ENCODE peak calls at places on chromosomes 1 and 21, in seven cellular contexts. One of them, this sample, is unnamed.

GRCh38 chr1:73343947-73344346 is 854.0 kb downstream of the LRRIQ3 start:
- DNase-seq in uterus: no peak
- DNase-seq in lower leg skin: no peak
- DNase-seq in upper lobe of left lung: no peak
- DNase-seq in heart right ventricle: no peak
- DNase-seq in brain microvascular endothelial cell: no peak
- DNase-seq in fibroblast of lung: no peak
- DNase-seq in this sample: no peak

GRCh38 chr1:20717452-20718342 is at the start of gene KIF17:
- DNase-seq in upper lobe of left lung: peak
- DNase-seq in fibroblast of lung: peak
- DNase-seq in heart right ventricle: peak
- DNase-seq in uterus: peak
- DNase-seq in lower leg skin: peak
- DNase-seq in brain microvascular endothelial cell: peak
- DNase-seq in this sample: peak

GRCh38 chr1:168467452-168467851 is 76.3 kb downstream of the XCL2 start:
- DNase-seq in fibroblast of lung: peak
- DNase-seq in heart right ventricle: no peak
- DNase-seq in upper lobe of left lung: no peak
- DNase-seq in brain microvascular endothelial cell: no peak
- DNase-seq in uterus: no peak
- DNase-seq in lower leg skin: no peak
- DNase-seq in this sample: no peak

GRCh38 chr1:39507230-39507928 is 15.9 kb downstream of the BMP8A start:
- DNase-seq in lower leg skin: no peak
- DNase-seq in upper lobe of left lung: no peak
- DNase-seq in brain microvascular endothelial cell: no peak
- DNase-seq in fibroblast of lung: no peak
- DNase-seq in uterus: no peak
- DNase-seq in heart right ventricle: no peak
- DNase-seq in this sample: no peak

GRCh38 chr21:45844181-45844580 is 137.4 kb upstream of the COL6A1 start:
- DNase-seq in upper lobe of left lung: no peak
- DNase-seq in lower leg skin: peak
- DNase-seq in fibroblast of lung: no peak
- DNase-seq in heart right ventricle: no peak
- DNase-seq in uterus: no peak
- DNase-seq in brain microvascular endothelial cell: no peak
- DNase-seq in this sample: no peak

GRCh38 chr1:203304919-203305808 is at the start of gene BTG2:
- DNase-seq in brain microvascular endothelial cell: peak
- DNase-seq in upper lobe of left lung: peak
- DNase-seq in uterus: peak
- DNase-seq in fibroblast of lung: peak
- DNase-seq in lower leg skin: peak
- DNase-seq in heart right ventricle: peak
- DNase-seq in this sample: peak

GRCh38 chr1:231390071-231390470 is 32.0 kb downstream of the EGLN1 start:
- DNase-seq in uterus: no peak
- DNase-seq in lower leg skin: no peak
- DNase-seq in heart right ventricle: no peak
- DNase-seq in brain microvascular endothelial cell: peak
- DNase-seq in upper lobe of left lung: no peak
- DNase-seq in fibroblast of lung: peak
- DNase-seq in this sample: no peak

GRCh38 chr1:183454377-183454776 is 17.9 kb upstream of the SMG7 start:
- DNase-seq in brain microvascular endothelial cell: no peak
- DNase-seq in upper lobe of left lung: no peak
- DNase-seq in uterus: no peak
- DNase-seq in lower leg skin: no peak
- DNase-seq in heart right ventricle: no peak
- DNase-seq in fibroblast of lung: no peak
- DNase-seq in this sample: no peak

GRCh38 chr1:12475947-12476346 is 142.1 kb downstream of the DHRS3 start:
- DNase-seq in lower leg skin: no peak
- DNase-seq in upper lobe of left lung: peak
- DNase-seq in uterus: no peak
- DNase-seq in fibroblast of lung: peak
- DNase-seq in brain microvascular endothelial cell: peak
- DNase-seq in heart right ventricle: no peak
- DNase-seq in this sample: no peak

GRCh38 chr1:2251786-2252185 is 23.7 kb downstream of the SKI start:
- DNase-seq in brain microvascular endothelial cell: no peak
- DNase-seq in fibroblast of lung: no peak
- DNase-seq in heart right ventricle: peak
- DNase-seq in lower leg skin: no peak
- DNase-seq in uterus: no peak
- DNase-seq in upper lobe of left lung: no peak
- DNase-seq in this sample: no peak

GRCh38 chr1:29209173-29209572 is 21.6 kb downstream of the MECR start:
- DNase-seq in upper lobe of left lung: no peak
- DNase-seq in brain microvascular endothelial cell: peak
- DNase-seq in fibroblast of lung: peak
- DNase-seq in lower leg skin: no peak
- DNase-seq in heart right ventricle: no peak
- DNase-seq in uterus: no peak
- DNase-seq in this sample: no peak

GRCh38 chr1:186636786-186637185 is 43.4 kb downstream of the PTGS2 start:
- DNase-seq in lower leg skin: no peak
- DNase-seq in fibroblast of lung: no peak
- DNase-seq in upper lobe of left lung: no peak
- DNase-seq in heart right ventricle: no peak
- DNase-seq in brain microvascular endothelial cell: no peak
- DNase-seq in uterus: no peak
- DNase-seq in this sample: no peak

GRCh38 chr1:21901473-21901847 is 35.6 kb downstream of the HSPG2 start:
- DNase-seq in uterus: peak
- DNase-seq in lower leg skin: no peak
- DNase-seq in fibroblast of lung: peak
- DNase-seq in upper lobe of left lung: no peak
- DNase-seq in brain microvascular endothelial cell: no peak
- DNase-seq in heart right ventricle: no peak
- DNase-seq in this sample: no peak

GRCh38 chr1:210072129-210072528 is 134.1 kb downstream of the SYT14 start:
- DNase-seq in lower leg skin: no peak
- DNase-seq in fibroblast of lung: peak
- DNase-seq in uterus: no peak
- DNase-seq in upper lobe of left lung: no peak
- DNase-seq in heart right ventricle: no peak
- DNase-seq in brain microvascular endothelial cell: no peak
- DNase-seq in this sample: no peak

GRCh38 chr1:100785399-100786082 is 66.0 kb downstream of the VCAM1 start:
- DNase-seq in heart right ventricle: no peak
- DNase-seq in lower leg skin: no peak
- DNase-seq in fibroblast of lung: peak
- DNase-seq in brain microvascular endothelial cell: peak
- DNase-seq in upper lobe of left lung: no peak
- DNase-seq in uterus: no peak
- DNase-seq in this sample: no peak

GRCh38 chr1:33256335-33256700 is at the start of gene ZNF362:
- DNase-seq in lower leg skin: peak
- DNase-seq in upper lobe of left lung: peak
- DNase-seq in brain microvascular endothelial cell: peak
- DNase-seq in fibroblast of lung: peak
- DNase-seq in uterus: peak
- DNase-seq in heart right ventricle: peak
- DNase-seq in this sample: peak

DNA sequence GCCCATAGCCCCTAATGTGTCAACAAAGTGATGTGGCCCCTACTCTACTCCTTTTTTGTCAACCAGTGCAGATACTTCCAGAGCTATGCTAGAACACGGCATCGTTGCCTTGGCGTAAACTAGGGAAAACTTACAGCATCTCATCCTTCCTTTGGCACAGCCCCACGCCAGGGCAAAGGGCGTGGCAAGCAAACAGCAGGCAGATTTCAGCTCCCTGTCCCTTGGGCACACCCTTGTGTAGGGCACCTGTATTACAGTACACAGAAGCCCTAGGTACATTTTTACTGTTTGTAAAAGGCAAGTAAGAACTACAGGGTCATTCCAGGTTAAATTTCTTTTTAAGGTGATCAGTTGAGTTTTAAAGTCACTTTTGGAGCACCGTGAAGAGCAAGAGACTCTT is 29.3 kb downstream of the PRDX6 start:
- DNase-seq in fibroblast of lung: no peak
- DNase-seq in uterus: no peak
- DNase-seq in heart right ventricle: no peak
- DNase-seq in upper lobe of left lung: peak
- DNase-seq in lower leg skin: no peak
- DNase-seq in brain microvascular endothelial cell: no peak
- DNase-seq in this sample: no peak
- TF ChIP-seq CTCF in fibroblast of lung: no peak
- TF ChIP-seq CTCF in uterus: no peak
- TF ChIP-seq CTCF in heart right ventricle: no peak
- TF ChIP-seq CTCF in upper lobe of left lung: peak
- TF ChIP-seq CTCF in lower leg skin: no peak
- TF ChIP-seq CTCF in brain microvascular endothelial cell: peak
- TF ChIP-seq CTCF in this sample: no peak

GRCh38 chr1:147597010-147597409 is 55.7 kb downstream of the BCL9 start:
- DNase-seq in fibroblast of lung: no peak
- DNase-seq in upper lobe of left lung: no peak
- DNase-seq in heart right ventricle: no peak
- DNase-seq in brain microvascular endothelial cell: no peak
- DNase-seq in uterus: no peak
- DNase-seq in lower leg skin: no peak
- DNase-seq in this sample: no peak

GRCh38 chr1:147599362-147600118 is 58.2 kb downstream of the BCL9 start:
- DNase-seq in uterus: peak
- DNase-seq in heart right ventricle: peak
- DNase-seq in upper lobe of left lung: peak
- DNase-seq in fibroblast of lung: peak
- DNase-seq in brain microvascular endothelial cell: peak
- DNase-seq in lower leg skin: peak
- DNase-seq in this sample: peak

GRCh38 chr1:147603986-147604385 is 62.7 kb downstream of the BCL9 start:
- DNase-seq in uterus: no peak
- DNase-seq in heart right ventricle: no peak
- DNase-seq in fibroblast of lung: no peak
- DNase-seq in upper lobe of left lung: no peak
- DNase-seq in lower leg skin: no peak
- DNase-seq in brain microvascular endothelial cell: no peak
- DNase-seq in this sample: no peak

GRCh38 chr1:147598631-147599361 is 57.5 kb downstream of the BCL9 start:
- DNase-seq in fibroblast of lung: peak
- DNase-seq in lower leg skin: peak
- DNase-seq in upper lobe of left lung: peak
- DNase-seq in uterus: peak
- DNase-seq in brain microvascular endothelial cell: peak
- DNase-seq in heart right ventricle: no peak
- DNase-seq in this sample: no peak

DNA sequence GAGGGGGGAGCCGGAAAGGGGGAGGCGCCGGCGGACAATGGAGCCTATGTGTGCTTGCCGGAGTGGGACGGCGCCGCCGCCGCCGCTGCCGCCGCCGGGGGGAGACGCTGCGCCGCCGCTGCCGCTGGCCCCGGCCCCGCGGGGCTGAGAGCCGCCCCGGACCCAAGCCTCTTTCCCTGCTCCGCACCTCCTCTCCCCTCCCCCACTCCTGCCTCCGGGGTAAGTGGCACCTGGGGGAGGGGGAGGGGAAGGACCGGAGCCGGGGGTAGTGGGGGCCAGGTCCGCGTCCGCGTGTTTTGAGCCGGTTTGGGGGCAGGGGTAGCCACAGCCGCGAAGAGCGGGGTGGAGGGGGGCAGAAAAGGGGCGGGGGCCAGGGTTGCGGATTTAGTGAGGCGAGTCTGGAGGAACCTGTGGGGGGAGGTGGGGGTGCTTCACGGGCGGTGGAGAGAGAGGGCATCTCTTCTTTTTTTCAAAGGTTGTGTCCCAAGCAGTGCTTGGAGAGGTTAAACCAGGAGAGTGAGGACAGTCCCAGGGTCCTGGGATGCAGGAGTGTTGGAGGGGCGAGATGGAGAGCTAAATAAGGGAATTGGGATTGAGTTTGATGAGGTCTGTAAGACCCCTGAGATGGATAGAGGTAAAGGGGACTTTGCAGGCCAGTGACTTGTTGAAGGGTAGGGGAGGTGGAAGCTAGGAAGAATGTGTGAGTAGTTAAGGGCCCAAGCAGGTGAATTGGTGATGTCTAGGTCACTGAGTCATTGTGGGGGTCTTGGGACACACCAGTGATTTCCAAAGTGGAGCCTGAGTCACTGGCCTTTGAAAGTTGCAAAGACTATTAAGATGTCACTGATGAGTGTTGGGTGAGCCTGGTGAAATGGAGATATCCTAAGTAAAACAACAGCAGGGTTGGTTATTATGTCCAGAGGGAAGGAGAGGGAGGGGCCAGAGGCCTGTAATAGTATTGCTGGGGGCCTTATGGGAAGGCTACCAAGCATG is 59.1 kb downstream of the BCL9 start:
- DNase-seq in upper lobe of left lung: no peak
- DNase-seq in heart right ventricle: no peak
- DNase-seq in brain microvascular endothelial cell: peak
- DNase-seq in uterus: no peak
- DNase-seq in lower leg skin: no peak
- DNase-seq in fibroblast of lung: peak
- DNase-seq in this sample: no peak
- TF ChIP-seq CTCF in upper lobe of left lung: peak
- TF ChIP-seq CTCF in heart right ventricle: no peak
- TF ChIP-seq CTCF in brain microvascular endothelial cell: no peak
- TF ChIP-seq CTCF in uterus: peak
- TF ChIP-seq CTCF in lower leg skin: no peak
- TF ChIP-seq CTCF in fibroblast of lung: no peak
- TF ChIP-seq CTCF in this sample: no peak

DNA sequence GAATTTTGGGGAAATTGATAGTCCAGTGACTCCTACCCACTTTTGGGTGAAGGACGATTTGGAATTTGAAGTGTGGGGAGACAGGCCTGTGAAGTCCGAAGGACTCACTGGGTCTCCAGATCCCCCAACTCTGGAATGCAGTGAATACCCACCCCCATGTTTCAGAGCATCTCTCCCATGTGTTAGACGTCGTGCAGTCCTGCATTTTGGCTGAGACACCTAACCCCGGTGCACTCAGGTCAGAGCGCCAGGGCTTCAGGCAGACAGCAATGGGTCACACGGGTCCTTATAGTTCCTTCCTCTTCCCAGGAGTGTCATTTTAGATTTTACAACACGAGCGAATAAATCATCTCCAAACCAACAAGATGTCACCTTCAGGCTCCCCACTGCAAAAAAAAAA is 5.1 kb downstream of the PRRX1 start:
- DNase-seq in fibroblast of lung: no peak
- DNase-seq in upper lobe of left lung: no peak
- DNase-seq in lower leg skin: no peak
- DNase-seq in uterus: no peak
- DNase-seq in brain microvascular endothelial cell: no peak
- DNase-seq in heart right ventricle: no peak
- DNase-seq in this sample: no peak
- TF ChIP-seq CTCF in fibroblast of lung: no peak
- TF ChIP-seq CTCF in upper lobe of left lung: no peak
- TF ChIP-seq CTCF in lower leg skin: no peak
- TF ChIP-seq CTCF in uterus: no peak
- TF ChIP-seq CTCF in brain microvascular endothelial cell: no peak
- TF ChIP-seq CTCF in heart right ventricle: no peak
- TF ChIP-seq CTCF in this sample: no peak

DNA sequence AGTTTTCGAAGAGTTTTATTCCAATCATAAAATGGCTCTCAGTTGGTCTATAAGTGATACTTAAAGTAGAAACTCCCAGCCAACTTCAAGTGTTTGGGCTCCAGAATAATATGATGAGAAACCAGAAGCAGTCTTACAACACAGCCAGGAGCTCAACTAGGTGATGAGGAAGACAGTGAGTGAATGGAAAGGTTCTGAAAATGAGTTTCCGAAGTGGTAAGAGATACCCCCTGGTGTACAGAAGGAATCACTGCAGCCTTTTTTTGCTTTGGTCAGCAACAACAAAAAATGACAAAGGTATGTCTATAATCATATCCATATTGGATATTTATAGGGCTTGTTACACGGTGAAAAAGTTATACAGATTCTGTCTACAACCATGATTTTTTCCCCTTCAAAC is 16.5 kb downstream of the KRTAP19-1 start:
- DNase-seq in fibroblast of lung: no peak
- DNase-seq in heart right ventricle: no peak
- DNase-seq in lower leg skin: no peak
- DNase-seq in upper lobe of left lung: no peak
- DNase-seq in brain microvascular endothelial cell: no peak
- DNase-seq in uterus: no peak
- DNase-seq in this sample: no peak
- TF ChIP-seq CTCF in fibroblast of lung: no peak
- TF ChIP-seq CTCF in heart right ventricle: peak
- TF ChIP-seq CTCF in lower leg skin: no peak
- TF ChIP-seq CTCF in upper lobe of left lung: no peak
- TF ChIP-seq CTCF in brain microvascular endothelial cell: peak
- TF ChIP-seq CTCF in uterus: no peak
- TF ChIP-seq CTCF in this sample: no peak